ENCODE peak calls at places on chromosomes 5 and 9, in nine cellular contexts. J is BJ; P is CD8-positive, alpha-beta T cell; E is uterus; I is progenitor cell of endocrine pancreas; R is fibroblast of pulmonary artery; Q is fibroblast of mammary gland; H is AG10803; U is tibial nerve. F is an unnamed sample.
A peak's percentile ranks its signal among the peaks of the same experiment; 100 is the strongest.

GRCh38 chr5:57302164-57302563 is 128.3 kb downstream of the GPBP1 start:
- DNase-seq in J (no peak), P (peak; percentile 46), E (no peak), I (no peak), R (peak; percentile 64), Q (peak; percentile 57), H (no peak), U (no peak), F (no peak)

GRCh38 chr9:84947412-84947972 is 278.0 kb downstream of the NTRK2 start:
- DNase-seq in J (no peak), P (no peak), E (no peak), I (no peak), R (no peak), Q (no peak), H (no peak), U (no peak), F (no peak)

GRCh38 chr5:56534102-56534501 is 281.2 kb upstream of the MAP3K1 start:
- DNase-seq in J (no peak), P (no peak), E (peak; percentile 49), I (no peak), R (no peak), Q (no peak), H (no peak), U (no peak), F (no peak)

GRCh38 chr5:44932922-44933585 is 124.3 kb downstream of the MRPS30 start:
- DNase-seq in J (no peak), P (no peak), E (no peak), I (no peak), R (no peak), Q (no peak), H (no peak), U (no peak), F (no peak)

GRCh38 chr5:80591352-80591751 is 21.3 kb upstream of the ANKRD34B start:
- DNase-seq in J (no peak), P (no peak), E (no peak), I (no peak), R (no peak), Q (peak; percentile 44), H (no peak), U (no peak), F (no peak)

GRCh38 chr5:151213803-151214613 is 9.9 kb downstream of the CCDC69 start:
- DNase-seq in J (no peak), P (peak; percentile 89), E (peak; percentile 67), I (no peak), R (peak; percentile 86), Q (peak; percentile 57), H (peak; percentile 23), U (peak; percentile 77), F (no peak)

GRCh38 chr5:43973318-43973717 is 370.3 kb downstream of the NNT start:
- DNase-seq in J (no peak), P (no peak), E (no peak), I (no peak), R (peak; percentile 17), Q (peak; percentile 71), H (peak; percentile 9), U (no peak), F (no peak)

GRCh38 chr5:66713998-66714397 is 117.8 kb downstream of the MAST4 start:
- DNase-seq in J (no peak), P (no peak), E (peak; percentile 40), I (no peak), R (peak; percentile 38), Q (peak; percentile 30), H (no peak), U (no peak), F (no peak)

GRCh38 chr9:114505187-114506081 is at the start of gene WHRN:
- DNase-seq in J (no peak), P (peak; percentile 92), E (peak; percentile 94), I (peak; percentile 90), R (peak; percentile 83), Q (peak; percentile 63), H (peak; percentile 87), U (peak; percentile 84), F (peak; percentile 75)

GRCh38 chr5:56328753-56329560 is 95.8 kb upstream of the ANKRD55 start:
- DNase-seq in J (no peak), P (peak; percentile 42), E (no peak), I (no peak), R (peak; percentile 65), Q (no peak), H (no peak), U (no peak), F (no peak)

GRCh38 chr5:134554319-134555222 is 29.1 kb downstream of the JADE2 start:
- DNase-seq in J (peak; percentile 99), P (peak; percentile 25), E (peak; percentile 59), I (no peak), R (peak; percentile 87), Q (peak; percentile 84), H (peak; percentile 96), U (peak; percentile 65), F (no peak)

GRCh38 chr5:178201221-178201926 is 3.0 kb upstream of the HNRNPAB start:
- DNase-seq in J (no peak), P (no peak), E (no peak), I (no peak), R (peak; percentile 35), Q (no peak), H (peak; percentile 21), U (no peak), F (peak; percentile 15)

GRCh38 chr9:89025538-89025937 is 34.3 kb downstream of the S1PR3 start:
- DNase-seq in J (no peak), P (no peak), E (no peak), I (no peak), R (no peak), Q (no peak), H (peak; percentile 11), U (no peak), F (no peak)

GRCh38 chr9:72872718-72873117 is 80.1 kb downstream of the ALDH1A1 start:
- DNase-seq in J (no peak), P (no peak), E (no peak), I (no peak), R (no peak), Q (no peak), H (no peak), U (no peak), F (no peak)

GRCh38 chr5:174082286-174082685 is 36.8 kb downstream of the NSG2 start:
- DNase-seq in J (no peak), P (no peak), E (no peak), I (no peak), R (no peak), Q (no peak), H (no peak), U (no peak), F (no peak)

GRCh38 chr5:55406292-55406691 is 98.5 kb downstream of the MTREX start:
- DNase-seq in J (no peak), P (no peak), E (no peak), I (no peak), R (no peak), Q (no peak), H (no peak), U (no peak), F (no peak)

GRCh38 chr5:178416919-178417318 is 173.3 kb downstream of the COL23A1 start:
- DNase-seq in J (peak; percentile 4), P (no peak), E (no peak), I (no peak), R (peak; percentile 6), Q (no peak), H (peak; percentile 50), U (no peak), F (no peak)

GRCh38 chr9:104173020-104173419 is 78.9 kb downstream of the SMC2 start:
- DNase-seq in J (no peak), P (no peak), E (no peak), I (no peak), R (no peak), Q (no peak), H (no peak), U (no peak), F (no peak)

GRCh38 chr9:104177676-104178075 is 83.6 kb downstream of the SMC2 start:
- DNase-seq in J (no peak), P (no peak), E (no peak), I (no peak), R (no peak), Q (no peak), H (no peak), U (no peak), F (no peak)

GRCh38 chr9:104177003-104177611 is 83.0 kb downstream of the SMC2 start:
- DNase-seq in J (no peak), P (no peak), E (no peak), I (no peak), R (peak; percentile 31), Q (peak; percentile 20), H (peak; percentile 3), U (no peak), F (no peak)
- TF ChIP-seq CTCF in J (peak; percentile 22), P (no peak), E (no peak), I (peak; percentile 52), R (peak; percentile 49), Q (peak; percentile 35), H (peak; percentile 42), U (no peak), F (no peak)

GRCh38 chr5:175689147-175689991 is 31.5 kb downstream of the HRH2 start:
- DNase-seq in J (no peak), P (no peak), E (peak; percentile 27), I (no peak), R (no peak), Q (peak; percentile 28), H (no peak), U (peak; percentile 19), F (no peak)

GRCh38 chr5:175691761-175692160 is 33.9 kb downstream of the HRH2 start:
- DNase-seq in J (no peak), P (no peak), E (no peak), I (no peak), R (no peak), Q (no peak), H (no peak), U (no peak), F (peak; percentile 3)

GRCh38 chr5:175690586-175690985 is 32.7 kb downstream of the HRH2 start:
- DNase-seq in J (no peak), P (no peak), E (no peak), I (no peak), R (no peak), Q (no peak), H (no peak), U (no peak), F (peak; percentile 9)

GRCh38 chr5:175688352-175689146 is 30.7 kb downstream of the HRH2 start:
- DNase-seq in J (no peak), P (no peak), E (no peak), I (no peak), R (no peak), Q (no peak), H (no peak), U (no peak), F (no peak)

GRCh38 chr5:175690025-175690424 is 32.2 kb downstream of the HRH2 start:
- DNase-seq in J (no peak), P (no peak), E (no peak), I (no peak), R (no peak), Q (no peak), H (no peak), U (no peak), F (peak; percentile 18)
- TF ChIP-seq CTCF in J (no peak), P (no peak), E (no peak), I (no peak), R (no peak), Q (no peak), H (no peak), U (no peak), F (no peak)

GRCh38 chr9:82223442-82223841 is 234.9 kb downstream of the SPATA31D1 start:
- DNase-seq in J (no peak), P (no peak), E (no peak), I (no peak), R (peak; percentile 18), Q (no peak), H (no peak), U (no peak), F (no peak)
- TF ChIP-seq CTCF in J (no peak), P (no peak), E (no peak), I (no peak), R (no peak), Q (no peak), H (no peak), U (no peak), F (no peak)

GRCh38 chr5:39064450-39064849 is 9.7 kb downstream of the RICTOR start:
- DNase-seq in J (no peak), P (no peak), E (no peak), I (no peak), R (no peak), Q (no peak), H (no peak), U (no peak), F (no peak)
- TF ChIP-seq CTCF in J (no peak), P (no peak), E (no peak), I (no peak), R (no peak), Q (no peak), H (no peak), U (no peak), F (no peak)

F was measured in omental fat pad.